ENCODE peak calls at places on chromosomes 2 and 18, in seven cellular contexts. O, Q, W, N, L, R and F are unnamed samples.

GRCh38 chr2:168545439-168546082 is 89.5 kb downstream of the CERS6 start:
- DNase-seq in Q (no peak), N (peak; percentile 96), L (peak; percentile 40), W (no peak), O (peak; percentile 87), R (no peak), F (no peak)

GRCh38 chr2:210259687-210260086 is 34.4 kb upstream of the ACADL start:
- DNase-seq in Q (no peak), R (no peak), L (no peak), W (no peak), O (no peak), N (no peak), F (no peak)

GRCh38 chr18:39190508-39190907 is 1624.9 kb upstream of the CELF4 start:
- DNase-seq in L (no peak), N (no peak), O (no peak), Q (no peak), W (no peak), R (no peak), F (no peak)

GRCh38 chr2:108533832-108534576 is at the start of gene LIMS1:
- DNase-seq in R (peak; percentile 96), W (peak; percentile 85), O (peak; percentile 90), Q (peak; percentile 93), L (peak; percentile 93), N (peak; percentile 78), F (peak; percentile 75)

GRCh38 chr2:9844036-9844483 is 786 bp downstream of the TAF1B start:
- DNase-seq in Q (no peak), R (no peak), N (peak; percentile 30), W (no peak), O (no peak), L (peak; percentile 43), F (no peak)

GRCh38 chr2:186726938-186727337 is 33.1 kb downstream of the FAM171B start:
- DNase-seq in R (no peak), L (no peak), O (no peak), Q (no peak), N (peak; percentile 45), W (no peak), F (no peak)

GRCh38 chr2:240420206-240420899 is 15.1 kb upstream of the GPC1 start:
- DNase-seq in W (no peak), N (no peak), Q (peak; percentile 10), L (no peak), O (no peak), R (peak; percentile 7), F (no peak)

GRCh38 chr2:10269291-10269690 is 33.4 kb upstream of the HPCAL1 start:
- DNase-seq in O (no peak), Q (no peak), W (no peak), L (no peak), R (no peak), N (no peak), F (no peak)

GRCh38 chr2:190340369-190340768 is 3.0 kb upstream of the INPP1 start:
- DNase-seq in W (no peak), N (no peak), Q (no peak), R (no peak), L (peak; percentile 77), O (no peak), F (no peak)

GRCh38 chr2:200308001-200308400 is 1.5 kb downstream of the SPATS2L start:
- DNase-seq in L (no peak), W (no peak), N (peak; percentile 37), R (no peak), Q (no peak), O (no peak), F (no peak)

GRCh38 chr18:21912339-21913239 is 172.0 kb downstream of the MIB1 start:
- DNase-seq in O (no peak), Q (no peak), R (no peak), L (no peak), N (no peak), W (no peak), F (no peak)

GRCh38 chr18:77067315-77068061 is 65.1 kb downstream of the MBP start:
- DNase-seq in L (no peak), N (peak; percentile 95), Q (peak; percentile 62), R (peak; percentile 62), W (no peak), O (peak; percentile 88), F (peak; percentile 52)

GRCh38 chr2:201420442-201421113 is 30.7 kb downstream of the TRAK2 start:
- DNase-seq in Q (no peak), N (peak; percentile 83), L (no peak), R (no peak), O (no peak), W (no peak), F (no peak)

GRCh38 chr2:288002-288742 is at the start of gene ALKAL2:
- DNase-seq in W (no peak), N (no peak), O (no peak), R (peak; percentile 50), Q (peak; percentile 56), L (no peak), F (no peak)

GRCh38 chr18:35118641-35119040 is 77.4 kb downstream of the MAPRE2 start:
- DNase-seq in Q (no peak), O (no peak), N (no peak), R (no peak), L (no peak), W (no peak), F (no peak)

GRCh38 chr2:158997037-158997785 is 28.8 kb downstream of the TANC1 start:
- DNase-seq in Q (no peak), R (no peak), L (no peak), W (no peak), O (no peak), N (no peak), F (no peak)

GRCh38 chr2:240947176-240947575 is 41.0 kb downstream of the CROCC2 start:
- DNase-seq in W (no peak), O (no peak), L (no peak), R (no peak), N (no peak), Q (peak; percentile 13), F (no peak)

GRCh38 chr2:227515742-227516141 is 43.8 kb downstream of the AGFG1 start:
- DNase-seq in Q (no peak), W (no peak), O (no peak), R (no peak), N (peak; percentile 11), L (no peak), F (no peak)

GRCh38 chr2:89763581-89764485 is 1072.4 kb downstream of the RPIA start:
- DNase-seq in R (peak; percentile 23), L (no peak), W (peak; percentile 11), O (no peak), Q (peak; percentile 22), N (no peak), F (no peak)

GRCh38 chr2:65276604-65277003 is 49.0 kb downstream of the ACTR2 start:
- DNase-seq in L (no peak), Q (no peak), O (no peak), R (no peak), N (peak; percentile 24), W (no peak), F (no peak)

GRCh38 chr2:54524236-54524991 is 68.3 kb downstream of the SPTBN1 start:
- DNase-seq in L (no peak), W (no peak), O (peak; percentile 71), Q (peak; percentile 50), R (no peak), N (peak; percentile 92), F (no peak)

GRCh38 chr2:54523336-54523959 is 67.3 kb downstream of the SPTBN1 start:
- DNase-seq in O (no peak), W (no peak), R (no peak), L (no peak), N (no peak), Q (no peak), F (no peak)

GRCh38 chr2:54522624-54523281 is 66.6 kb downstream of the SPTBN1 start:
- DNase-seq in W (no peak), Q (peak; percentile 60), O (peak; percentile 79), L (no peak), R (no peak), N (no peak), F (peak; percentile 79)

GRCh38 chr2:54526226-54526879 is 70.2 kb downstream of the SPTBN1 start:
- DNase-seq in R (no peak), L (no peak), O (no peak), N (no peak), W (no peak), Q (no peak), F (no peak)

GRCh38 chr2:54525321-54525720 is 69.2 kb downstream of the SPTBN1 start:
- DNase-seq in N (no peak), O (no peak), R (no peak), W (no peak), L (no peak), Q (no peak), F (no peak)
- H3K4me1 ChIP-seq in N (peaks cover 45% of the 10 kb centered on the region), O (peaks cover 15% of the 10 kb centered on the region), R (peaks cover 4% of the 10 kb centered on the region), W (no peaks in the 10 kb centered on the region), L (peaks cover 7% of the 10 kb centered on the region), Q (peaks cover 24% of the 10 kb centered on the region), F (peaks cover 5% of the 10 kb centered on the region)

GRCh38 chr2:60742419-60742818 is 13.6 kb upstream of the PAPOLG start:
- DNase-seq in W (no peak), R (no peak), Q (no peak), N (no peak), L (no peak), O (no peak), F (no peak)

GRCh38 chr2:60738679-60739078 is 17.4 kb upstream of the PAPOLG start:
- DNase-seq in R (no peak), Q (no peak), O (no peak), L (no peak), N (no peak), W (no peak), F (no peak)

GRCh38 chr2:60739156-60739555 is 16.9 kb upstream of the PAPOLG start:
- DNase-seq in O (no peak), W (no peak), Q (no peak), L (no peak), R (no peak), N (no peak), F (no peak)

GRCh38 chr2:60745330-60745729 is 10.7 kb upstream of the PAPOLG start:
- DNase-seq in W (no peak), R (no peak), L (no peak), N (no peak), Q (no peak), O (no peak), F (no peak)

GRCh38 chr2:60741588-60741987 is 14.5 kb upstream of the PAPOLG start:
- DNase-seq in R (no peak), W (no peak), Q (peak; percentile 81), L (no peak), O (no peak), N (no peak), F (no peak)
- H3K27me3 ChIP-seq in R (no peaks in the 10 kb centered on the region), W (peaks cover 8% of the 10 kb centered on the region), Q (no peaks in the 10 kb centered on the region), L (no peaks in the 10 kb centered on the region), O (no peaks in the 10 kb centered on the region), N (peaks cover 2% of the 10 kb centered on the region), F (no peaks in the 10 kb centered on the region)

GRCh38 chr2:124347209-124347608 is 322.1 kb downstream of the CNTNAP5 start:
- DNase-seq in Q (no peak), R (no peak), W (no peak), L (no peak), N (no peak), O (no peak), F (no peak)
- H3K9me3 ChIP-seq in Q (no peaks in the 10 kb centered on the region), R (no peaks in the 10 kb centered on the region), W (no peaks in the 10 kb centered on the region), L (no peaks in the 10 kb centered on the region), N (peaks cover 4% of the 10 kb centered on the region), O (no peaks in the 10 kb centered on the region), F (no peaks in the 10 kb centered on the region)

DNA sequence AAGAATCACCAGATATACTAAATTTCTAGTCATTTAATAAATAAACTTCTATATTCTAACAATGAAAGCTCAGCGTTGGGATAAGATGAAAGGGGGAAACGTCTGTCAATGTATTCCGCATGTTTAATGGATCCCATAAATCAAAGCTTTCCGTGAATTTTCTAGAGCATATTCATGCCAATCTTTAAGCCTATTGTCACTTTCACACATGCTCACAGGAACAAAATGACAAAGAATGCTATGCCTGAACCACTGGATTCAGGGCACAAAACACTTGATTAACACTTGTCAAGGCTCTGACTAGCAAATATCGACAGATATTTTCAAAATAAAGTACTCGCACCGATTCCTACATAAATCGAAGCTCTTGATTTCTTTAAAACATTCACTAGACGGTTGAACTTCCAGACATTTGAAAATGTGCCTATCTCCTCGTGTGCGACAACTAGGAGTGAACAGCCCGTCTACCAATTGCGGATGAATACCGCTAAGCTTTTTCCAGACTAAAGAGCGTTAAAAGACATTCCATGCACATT is 1.8 kb downstream of the TLK1 start:
- DNase-seq in N (no peak), W (no peak), Q (no peak), R (no peak), O (no peak), L (no peak), F (no peak)
- H3K4me1 ChIP-seq in N (no peaks in the 10 kb centered on the region), W (no peaks in the 10 kb centered on the region), Q (peaks cover 52% of the 10 kb centered on the region), R (peaks cover 2% of the 10 kb centered on the region), O (peaks cover 69% of the 10 kb centered on the region), L (peaks cover 2% of the 10 kb centered on the region), F (peaks cover 76% of the 10 kb centered on the region)